ENCODE peak calls at places on chromosome 1, in nine cellular contexts. One of them, this sample, is unnamed.

GRCh38 chr1:181061891-181062777 is 26.4 kb upstream of the IER5 start:
- DNase-seq in neuronal stem cell: no peak
- DNase-seq in BJ: no peak
- DNase-seq in astrocyte of the hippocampus: no peak
- DNase-seq in endothelial cell: no peak
- DNase-seq in CD4-positive, alpha-beta memory T cell: peak
- DNase-seq in hepatic stellate cell: no peak
- DNase-seq in K562: no peak
- DNase-seq in stimulated activated CD4-positive, alpha-beta T cell treated with anti-CD3 and anti-CD28 coated beads, Interleukin-4, amount 100 ng/mL, for 24 hours: peak
- DNase-seq in this sample: no peak

GRCh38 chr1:117607471-117607870 is 1.6 kb downstream of the TENT5C start:
- DNase-seq in neuronal stem cell: peak
- DNase-seq in BJ: no peak
- DNase-seq in astrocyte of the hippocampus: peak
- DNase-seq in endothelial cell: no peak
- DNase-seq in CD4-positive, alpha-beta memory T cell: peak
- DNase-seq in hepatic stellate cell: no peak
- DNase-seq in K562: peak
- DNase-seq in stimulated activated CD4-positive, alpha-beta T cell treated with anti-CD3 and anti-CD28 coated beads, Interleukin-4, amount 100 ng/mL, for 24 hours: peak
- DNase-seq in this sample: peak

GRCh38 chr1:147336290-147336689 is 93.8 kb downstream of the CHD1L start:
- DNase-seq in neuronal stem cell: no peak
- DNase-seq in BJ: no peak
- DNase-seq in astrocyte of the hippocampus: no peak
- DNase-seq in endothelial cell: no peak
- DNase-seq in CD4-positive, alpha-beta memory T cell: no peak
- DNase-seq in hepatic stellate cell: no peak
- DNase-seq in K562: no peak
- DNase-seq in stimulated activated CD4-positive, alpha-beta T cell treated with anti-CD3 and anti-CD28 coated beads, Interleukin-4, amount 100 ng/mL, for 24 hours: no peak
- DNase-seq in this sample: no peak

GRCh38 chr1:36885537-36886441 is 148.5 kb downstream of the GRIK3 start:
- DNase-seq in neuronal stem cell: no peak
- DNase-seq in BJ: no peak
- DNase-seq in astrocyte of the hippocampus: no peak
- DNase-seq in endothelial cell: no peak
- DNase-seq in CD4-positive, alpha-beta memory T cell: no peak
- DNase-seq in hepatic stellate cell: peak
- DNase-seq in K562: no peak
- DNase-seq in stimulated activated CD4-positive, alpha-beta T cell treated with anti-CD3 and anti-CD28 coated beads, Interleukin-4, amount 100 ng/mL, for 24 hours: no peak
- DNase-seq in this sample: no peak

GRCh38 chr1:229325873-229326502 is 16.9 kb downstream of the CCSAP start:
- DNase-seq in neuronal stem cell: no peak
- DNase-seq in BJ: no peak
- DNase-seq in astrocyte of the hippocampus: no peak
- DNase-seq in endothelial cell: no peak
- DNase-seq in CD4-positive, alpha-beta memory T cell: no peak
- DNase-seq in hepatic stellate cell: no peak
- DNase-seq in K562: no peak
- DNase-seq in stimulated activated CD4-positive, alpha-beta T cell treated with anti-CD3 and anti-CD28 coated beads, Interleukin-4, amount 100 ng/mL, for 24 hours: no peak
- DNase-seq in this sample: no peak

GRCh38 chr1:97930472-97930871 is 9.6 kb upstream of the DPYD start:
- DNase-seq in neuronal stem cell: no peak
- DNase-seq in BJ: no peak
- DNase-seq in astrocyte of the hippocampus: no peak
- DNase-seq in endothelial cell: no peak
- DNase-seq in CD4-positive, alpha-beta memory T cell: no peak
- DNase-seq in hepatic stellate cell: no peak
- DNase-seq in K562: no peak
- DNase-seq in stimulated activated CD4-positive, alpha-beta T cell treated with anti-CD3 and anti-CD28 coated beads, Interleukin-4, amount 100 ng/mL, for 24 hours: no peak
- DNase-seq in this sample: no peak

GRCh38 chr1:205741681-205742080 is 8.3 kb downstream of the NUCKS1 start:
- DNase-seq in neuronal stem cell: no peak
- DNase-seq in BJ: no peak
- DNase-seq in astrocyte of the hippocampus: no peak
- DNase-seq in endothelial cell: no peak
- DNase-seq in CD4-positive, alpha-beta memory T cell: no peak
- DNase-seq in hepatic stellate cell: no peak
- DNase-seq in K562: no peak
- DNase-seq in stimulated activated CD4-positive, alpha-beta T cell treated with anti-CD3 and anti-CD28 coated beads, Interleukin-4, amount 100 ng/mL, for 24 hours: no peak
- DNase-seq in this sample: no peak

GRCh38 chr1:92482665-92483441 is 3.9 kb downstream of the GFI1 start:
- DNase-seq in neuronal stem cell: peak
- DNase-seq in BJ: no peak
- DNase-seq in astrocyte of the hippocampus: peak
- DNase-seq in endothelial cell: peak
- DNase-seq in CD4-positive, alpha-beta memory T cell: peak
- DNase-seq in hepatic stellate cell: peak
- DNase-seq in K562: no peak
- DNase-seq in stimulated activated CD4-positive, alpha-beta T cell treated with anti-CD3 and anti-CD28 coated beads, Interleukin-4, amount 100 ng/mL, for 24 hours: no peak
- DNase-seq in this sample: peak

GRCh38 chr1:204201651-204202050 is 5.4 kb upstream of the KISS1 start:
- DNase-seq in neuronal stem cell: no peak
- DNase-seq in BJ: no peak
- DNase-seq in astrocyte of the hippocampus: no peak
- DNase-seq in endothelial cell: no peak
- DNase-seq in CD4-positive, alpha-beta memory T cell: no peak
- DNase-seq in hepatic stellate cell: no peak
- DNase-seq in K562: no peak
- DNase-seq in stimulated activated CD4-positive, alpha-beta T cell treated with anti-CD3 and anti-CD28 coated beads, Interleukin-4, amount 100 ng/mL, for 24 hours: no peak
- DNase-seq in this sample: no peak

GRCh38 chr1:207362962-207363858 is 41.7 kb downstream of the CD55 start:
- DNase-seq in neuronal stem cell: no peak
- DNase-seq in BJ: no peak
- DNase-seq in astrocyte of the hippocampus: no peak
- DNase-seq in endothelial cell: no peak
- DNase-seq in CD4-positive, alpha-beta memory T cell: peak
- DNase-seq in hepatic stellate cell: peak
- DNase-seq in K562: peak
- DNase-seq in stimulated activated CD4-positive, alpha-beta T cell treated with anti-CD3 and anti-CD28 coated beads, Interleukin-4, amount 100 ng/mL, for 24 hours: peak
- DNase-seq in this sample: peak

GRCh38 chr1:101371259-101371658 is 134.4 kb downstream of the S1PR1 start:
- DNase-seq in neuronal stem cell: no peak
- DNase-seq in BJ: peak
- DNase-seq in astrocyte of the hippocampus: peak
- DNase-seq in endothelial cell: no peak
- DNase-seq in CD4-positive, alpha-beta memory T cell: no peak
- DNase-seq in hepatic stellate cell: peak
- DNase-seq in K562: peak
- DNase-seq in stimulated activated CD4-positive, alpha-beta T cell treated with anti-CD3 and anti-CD28 coated beads, Interleukin-4, amount 100 ng/mL, for 24 hours: peak
- DNase-seq in this sample: peak

GRCh38 chr1:61087574-61087973 is 5.2 kb downstream of the NFIA start:
- DNase-seq in neuronal stem cell: no peak
- DNase-seq in BJ: no peak
- DNase-seq in astrocyte of the hippocampus: no peak
- DNase-seq in endothelial cell: no peak
- DNase-seq in CD4-positive, alpha-beta memory T cell: no peak
- DNase-seq in hepatic stellate cell: no peak
- DNase-seq in K562: no peak
- DNase-seq in stimulated activated CD4-positive, alpha-beta T cell treated with anti-CD3 and anti-CD28 coated beads, Interleukin-4, amount 100 ng/mL, for 24 hours: no peak
- DNase-seq in this sample: no peak

GRCh38 chr1:97008226-97008625 is 286.6 kb downstream of the PTBP2 start:
- DNase-seq in neuronal stem cell: no peak
- DNase-seq in BJ: no peak
- DNase-seq in astrocyte of the hippocampus: peak
- DNase-seq in endothelial cell: no peak
- DNase-seq in CD4-positive, alpha-beta memory T cell: no peak
- DNase-seq in hepatic stellate cell: no peak
- DNase-seq in K562: no peak
- DNase-seq in stimulated activated CD4-positive, alpha-beta T cell treated with anti-CD3 and anti-CD28 coated beads, Interleukin-4, amount 100 ng/mL, for 24 hours: no peak
- DNase-seq in this sample: peak

GRCh38 chr1:21123287-21123961 is 53.3 kb downstream of the EIF4G3 start:
- DNase-seq in neuronal stem cell: no peak
- DNase-seq in BJ: no peak
- DNase-seq in astrocyte of the hippocampus: no peak
- DNase-seq in endothelial cell: no peak
- DNase-seq in CD4-positive, alpha-beta memory T cell: no peak
- DNase-seq in hepatic stellate cell: no peak
- DNase-seq in K562: no peak
- DNase-seq in stimulated activated CD4-positive, alpha-beta T cell treated with anti-CD3 and anti-CD28 coated beads, Interleukin-4, amount 100 ng/mL, for 24 hours: no peak
- DNase-seq in this sample: no peak

GRCh38 chr1:146032613-146033219 is 11.2 kb upstream of the HJV start:
- DNase-seq in neuronal stem cell: no peak
- DNase-seq in BJ: no peak
- DNase-seq in astrocyte of the hippocampus: peak
- DNase-seq in endothelial cell: no peak
- DNase-seq in CD4-positive, alpha-beta memory T cell: peak
- DNase-seq in hepatic stellate cell: peak
- DNase-seq in K562: peak
- DNase-seq in stimulated activated CD4-positive, alpha-beta T cell treated with anti-CD3 and anti-CD28 coated beads, Interleukin-4, amount 100 ng/mL, for 24 hours: no peak
- DNase-seq in this sample: peak

GRCh38 chr1:210598135-210598652 is 269.5 kb downstream of the HHAT start:
- DNase-seq in neuronal stem cell: no peak
- DNase-seq in BJ: peak
- DNase-seq in astrocyte of the hippocampus: peak
- DNase-seq in endothelial cell: no peak
- DNase-seq in CD4-positive, alpha-beta memory T cell: no peak
- DNase-seq in hepatic stellate cell: peak
- DNase-seq in K562: peak
- DNase-seq in stimulated activated CD4-positive, alpha-beta T cell treated with anti-CD3 and anti-CD28 coated beads, Interleukin-4, amount 100 ng/mL, for 24 hours: no peak
- DNase-seq in this sample: peak

GRCh38 chr1:207077470-207078377 is 10.9 kb upstream of the C4BPB start:
- DNase-seq in neuronal stem cell: peak
- DNase-seq in BJ: peak
- DNase-seq in astrocyte of the hippocampus: peak
- DNase-seq in endothelial cell: peak
- DNase-seq in CD4-positive, alpha-beta memory T cell: peak
- DNase-seq in hepatic stellate cell: peak
- DNase-seq in K562: peak
- DNase-seq in stimulated activated CD4-positive, alpha-beta T cell treated with anti-CD3 and anti-CD28 coated beads, Interleukin-4, amount 100 ng/mL, for 24 hours: peak
- DNase-seq in this sample: peak

GRCh38 chr1:72917920-72918319 is 635.6 kb upstream of the NEGR1 start:
- DNase-seq in neuronal stem cell: no peak
- DNase-seq in BJ: no peak
- DNase-seq in astrocyte of the hippocampus: no peak
- DNase-seq in endothelial cell: no peak
- DNase-seq in CD4-positive, alpha-beta memory T cell: no peak
- DNase-seq in hepatic stellate cell: no peak
- DNase-seq in K562: no peak
- DNase-seq in stimulated activated CD4-positive, alpha-beta T cell treated with anti-CD3 and anti-CD28 coated beads, Interleukin-4, amount 100 ng/mL, for 24 hours: no peak
- DNase-seq in this sample: no peak

This sample was measured in Daoy.